ENCODE peak calls at places on chromosomes 11 and 22, in nine cellular contexts. H, Y, O, V, I, G, S, R and M are unnamed samples.

GRCh38 chr11:119666463-119667131 is 62.4 kb downstream of the NECTIN1 start:
- DNase-seq in V (peak), O (peak), I (peak), G (peak), H (peak), S (peak), Y (peak), R (peak), M (no peak)

GRCh38 chr11:113384551-113384950 is 3.0 kb upstream of the ANKK1 start:
- DNase-seq in R (no peak), G (peak), I (peak), S (peak), O (no peak), V (no peak), H (no peak), Y (peak), M (peak)

GRCh38 chr11:75867778-75868374 is 52.9 kb downstream of the UVRAG start:
- DNase-seq in H (peak), Y (peak), I (peak), R (peak), S (no peak), O (no peak), V (peak), G (peak), M (no peak)

GRCh38 chr22:22229683-22230420 is 14.7 kb upstream of the VPREB1 start:
- DNase-seq in H (no peak), Y (no peak), I (no peak), R (no peak), S (no peak), V (no peak), O (no peak), G (no peak), M (no peak)

GRCh38 chr11:57644748-57645715 is 4.7 kb downstream of the YPEL4 start:
- DNase-seq in I (peak), R (peak), Y (peak), V (peak), H (peak), O (peak), S (peak), G (peak), M (no peak)

GRCh38 chr11:3195251-3196160 is 23.1 kb downstream of the MRGPRG start:
- DNase-seq in S (no peak), O (peak), I (peak), V (no peak), G (peak), R (no peak), Y (peak), H (peak), M (no peak)

GRCh38 chr11:19988598-19988997 is 171.7 kb downstream of the DBX1 start:
- DNase-seq in O (peak), S (peak), R (peak), G (peak), Y (peak), V (no peak), I (peak), H (no peak), M (peak)

GRCh38 chr11:122317337-122317736 is 201.3 kb upstream of the BLID start:
- DNase-seq in G (peak), H (no peak), Y (peak), V (no peak), R (no peak), I (peak), O (no peak), S (peak), M (peak)

GRCh38 chr22:31676700-31677099 is 14.7 kb upstream of the PISD start:
- DNase-seq in R (peak), S (peak), G (peak), V (peak), H (peak), I (peak), Y (peak), O (peak), M (no peak)

GRCh38 chr22:45208696-45208992 is 32.0 kb downstream of the KIAA0930 start:
- DNase-seq in Y (no peak), H (no peak), V (no peak), I (no peak), S (no peak), G (no peak), R (no peak), O (no peak), M (no peak)

GRCh38 chr11:113105584-113105983 is 144.4 kb downstream of the NCAM1 start:
- DNase-seq in O (no peak), I (no peak), Y (no peak), V (no peak), H (no peak), S (no peak), R (peak), G (no peak), M (no peak)

GRCh38 chr11:106496677-106497076 is 419.2 kb downstream of the AASDHPPT start:
- DNase-seq in Y (peak), G (no peak), S (no peak), I (no peak), H (no peak), R (no peak), V (no peak), O (no peak), M (no peak)

GRCh38 chr11:70491696-70492472 is 93.6 kb downstream of the CTTN start:
- DNase-seq in S (no peak), O (peak), H (peak), G (no peak), I (no peak), V (no peak), Y (no peak), R (no peak), M (no peak)

GRCh38 chr11:68935066-68935465 is 31.4 kb downstream of the IGHMBP2 start:
- DNase-seq in I (no peak), O (no peak), S (no peak), R (no peak), V (no peak), H (no peak), Y (no peak), G (no peak), M (no peak)

GRCh38 chr11:92607969-92608711 is 361.3 kb upstream of the MTNR1B start:
- DNase-seq in R (no peak), I (no peak), V (no peak), Y (no peak), S (no peak), O (no peak), H (no peak), G (no peak), M (no peak)

GRCh38 chr11:45556851-45557707 is 108.3 kb downstream of the CHST1 start:
- DNase-seq in I (no peak), O (no peak), H (no peak), G (peak), V (no peak), Y (no peak), R (peak), S (peak), M (no peak)

GRCh38 chr11:123797065-123797940 is 8.8 kb downstream of the OR6M1 start:
- DNase-seq in G (no peak), O (no peak), Y (no peak), H (peak), R (no peak), I (no peak), V (no peak), S (no peak), M (no peak)

GRCh38 chr11:67277231-67277961 is 11.1 kb downstream of the GRK2 start:
- DNase-seq in I (no peak), G (peak), H (peak), S (peak), V (peak), O (peak), Y (peak), R (peak), M (no peak)

GRCh38 chr11:95192717-95193116 is 38.3 kb downstream of the SESN3 start:
- DNase-seq in G (no peak), V (no peak), S (no peak), Y (no peak), H (no peak), O (no peak), R (no peak), I (no peak), M (no peak)

GRCh38 chr22:42433754-42434153 is 1.6 kb upstream of the NFAM1 start:
- DNase-seq in S (no peak), Y (no peak), H (no peak), G (no peak), O (no peak), R (no peak), V (no peak), I (no peak), M (no peak)

GRCh38 chr22:20298803-20299735 is 20.8 kb downstream of the DGCR6L start:
- DNase-seq in O (peak), G (peak), R (peak), S (peak), Y (peak), H (peak), I (peak), V (peak), M (no peak)

GRCh38 chr11:45288395-45288794 is 2.3 kb upstream of the SYT13 start:
- DNase-seq in S (no peak), O (no peak), I (no peak), Y (no peak), V (no peak), R (no peak), H (no peak), G (no peak), M (no peak)

GRCh38 chr11:122731500-122731913 is 76.0 kb downstream of the UBASH3B start:
- DNase-seq in G (no peak), I (peak), V (no peak), H (no peak), O (no peak), S (no peak), Y (peak), R (no peak), M (no peak)

GRCh38 chr11:103888541-103888951 is 147.9 kb upstream of the DDI1 start:
- DNase-seq in V (no peak), Y (no peak), O (no peak), I (no peak), R (no peak), H (no peak), S (no peak), G (peak), M (no peak)

GRCh38 chr22:25741692-25742626 is at the start of gene MYO18B:
- DNase-seq in G (peak), I (no peak), R (peak), H (no peak), Y (no peak), O (no peak), V (no peak), S (no peak), M (no peak)
- H3K4me3 ChIP-seq in G (no peak), I (no peak), R (peak), H (no peak), Y (no peak), O (no peak), V (no peak), S (no peak), M (no peak)

GRCh38 chr22:47965066-47965465 is 1202.6 kb downstream of the TBC1D22A start:
- DNase-seq in R (no peak), Y (no peak), S (no peak), V (no peak), I (no peak), O (no peak), H (no peak), G (no peak), M (no peak)
- H3K4me3 ChIP-seq in R (no peak), Y (no peak), S (no peak), V (no peak), I (no peak), O (no peak), H (no peak), G (no peak), M (no peak)

GRCh38 chr11:10674440-10674855 is 19.1 kb downstream of the IRAG1 start:
- DNase-seq in G (no peak), R (peak), H (no peak), I (no peak), Y (no peak), V (no peak), O (no peak), S (no peak), M (no peak)
- H3K4me3 ChIP-seq in G (no peak), R (peak), H (no peak), I (no peak), Y (no peak), V (no peak), O (peak), S (peak), M (no peak)

GRCh38 chr11:65776196-65776595 is 4.6 kb downstream of the AP5B1 start:
- DNase-seq in R (no peak), I (no peak), S (no peak), V (no peak), H (no peak), O (peak), G (no peak), Y (peak), M (no peak)
- H3K4me3 ChIP-seq in R (no peak), I (no peak), S (no peak), V (no peak), H (no peak), O (no peak), G (no peak), Y (no peak), M (no peak)